ENCODE peak calls at places on chromosome 15, in ten cellular contexts. J is heart left ventricle; D is tibial artery; K is suprapubic skin; H is stomach; W is esophagus squamous epithelium; O is CD8-positive, alpha-beta T cell; N is cardiac muscle cell; S is CD4-positive, alpha-beta memory T cell; R is fibroblast of lung. A is an unnamed sample.

GRCh38 chr15:56242576-56243116 is 1.0 kb downstream of the RFX7 start:
- DNase-seq in J (no peak), N (no peak), D (no peak), W (no peak), H (no peak), S (peak; percentile 3), O (no peak), R (no peak), K (no peak), A (no peak)

GRCh38 chr15:43854801-43855200 is 28.0 kb downstream of the WDR76 start:
- DNase-seq in W (no peak), K (no peak), J (no peak), O (no peak), D (no peak), N (peak; percentile 54), R (no peak), S (no peak), H (no peak), A (no peak)

GRCh38 chr15:64515196-64515595 is 54.8 kb downstream of the ZNF609 start:
- DNase-seq in R (no peak), J (no peak), K (no peak), N (no peak), W (no peak), D (no peak), O (no peak), H (no peak), S (no peak), A (no peak)

GRCh38 chr15:57611938-57612337 is 20.2 kb downstream of the MYZAP start:
- DNase-seq in N (peak; percentile 19), H (peak; percentile 82), O (no peak), R (no peak), S (no peak), K (no peak), J (peak; percentile 67), D (no peak), W (no peak), A (peak; percentile 74)

GRCh38 chr15:52727825-52728224 is 48.6 kb upstream of the ATOSA start:
- DNase-seq in D (no peak), H (no peak), R (no peak), J (no peak), K (no peak), N (no peak), O (no peak), W (no peak), S (no peak), A (no peak)

GRCh38 chr15:67897646-67898045 is 57.8 kb upstream of the RNU6-1 start:
- DNase-seq in W (no peak), N (peak; percentile 51), K (no peak), R (no peak), D (no peak), J (no peak), O (no peak), S (no peak), H (no peak), A (no peak)

GRCh38 chr15:93974804-93975481 is 256.4 kb upstream of the MCTP2 start:
- DNase-seq in N (peak; percentile 31), J (no peak), H (no peak), S (no peak), O (no peak), D (no peak), K (no peak), R (peak; percentile 44), W (no peak), A (no peak)

GRCh38 chr15:65100427-65100826 is 14.6 kb downstream of the UBAP1L start:
- DNase-seq in K (peak; percentile 47), N (no peak), J (no peak), D (peak; percentile 65), R (no peak), W (no peak), H (no peak), O (no peak), S (no peak), A (no peak)

GRCh38 chr15:67783303-67783702 is 42.0 kb upstream of the SKOR1 start:
- DNase-seq in H (no peak), K (no peak), N (no peak), W (no peak), O (peak; percentile 35), D (no peak), R (no peak), J (no peak), S (peak; percentile 75), A (no peak)

GRCh38 chr15:56927816-56928215 is 9.4 kb downstream of the TCF12 start:
- DNase-seq in N (no peak), W (no peak), R (peak; percentile 36), J (no peak), K (no peak), D (no peak), S (no peak), O (no peak), H (no peak), A (no peak)

GRCh38 chr15:78103406-78104118 is 11.2 kb downstream of the SH2D7 start:
- DNase-seq in W (no peak), R (no peak), D (no peak), K (peak; percentile 61), N (no peak), J (no peak), S (peak; percentile 65), H (peak; percentile 41), O (peak; percentile 54), A (no peak)

GRCh38 chr15:41501191-41501917 is 7.7 kb downstream of the ITPKA start:
- DNase-seq in K (no peak), J (no peak), N (no peak), R (peak; percentile 37), H (no peak), S (no peak), O (no peak), W (no peak), D (no peak), A (no peak)
- H3K27me3 ChIP-seq in K (peaks cover 71% of the 10 kb centered on the region), J (peaks cover 71% of the 10 kb centered on the region), N (peaks cover 100% of the 10 kb centered on the region), R (peaks cover 8% of the 10 kb centered on the region), H (peaks cover 23% of the 10 kb centered on the region), S (peaks cover 9% of the 10 kb centered on the region), O (peaks cover 42% of the 10 kb centered on the region), W (peaks cover 21% of the 10 kb centered on the region), D (no peaks in the 10 kb centered on the region), A (peaks cover 8% of the 10 kb centered on the region)

GRCh38 chr15:86591994-86592746 is 512.5 kb downstream of the AGBL1 start:
- DNase-seq in R (no peak), K (no peak), W (no peak), H (no peak), O (no peak), N (no peak), S (no peak), D (peak; percentile 67), J (peak; percentile 71), A (no peak)

GRCh38 chr15:86591158-86591557 is 511.5 kb downstream of the AGBL1 start:
- DNase-seq in W (no peak), R (no peak), H (no peak), D (no peak), N (no peak), K (no peak), S (no peak), J (no peak), O (no peak), A (no peak)

GRCh38 chr15:86588413-86588812 is 508.7 kb downstream of the AGBL1 start:
- DNase-seq in O (no peak), W (no peak), D (no peak), N (no peak), S (no peak), J (no peak), R (peak; percentile 14), H (no peak), K (no peak), A (no peak)

GRCh38 chr15:86595741-86596140 is 516.1 kb downstream of the AGBL1 start:
- DNase-seq in J (no peak), W (no peak), S (no peak), K (no peak), N (no peak), R (peak; percentile 68), H (no peak), O (no peak), D (no peak), A (no peak)

GRCh38 chr15:86590461-86590860 is 510.8 kb downstream of the AGBL1 start:
- DNase-seq in J (no peak), D (no peak), H (no peak), K (no peak), O (no peak), S (no peak), N (no peak), R (no peak), W (no peak), A (no peak)
- H3K36me3 ChIP-seq in J (no peaks in the 10 kb centered on the region), D (no peaks in the 10 kb centered on the region), H (no peaks in the 10 kb centered on the region), K (no peaks in the 10 kb centered on the region), O (no peaks in the 10 kb centered on the region), S (no peaks in the 10 kb centered on the region), N (no peaks in the 10 kb centered on the region), R (no peaks in the 10 kb centered on the region), W (no peaks in the 10 kb centered on the region), A (no peaks in the 10 kb centered on the region)

DNA sequence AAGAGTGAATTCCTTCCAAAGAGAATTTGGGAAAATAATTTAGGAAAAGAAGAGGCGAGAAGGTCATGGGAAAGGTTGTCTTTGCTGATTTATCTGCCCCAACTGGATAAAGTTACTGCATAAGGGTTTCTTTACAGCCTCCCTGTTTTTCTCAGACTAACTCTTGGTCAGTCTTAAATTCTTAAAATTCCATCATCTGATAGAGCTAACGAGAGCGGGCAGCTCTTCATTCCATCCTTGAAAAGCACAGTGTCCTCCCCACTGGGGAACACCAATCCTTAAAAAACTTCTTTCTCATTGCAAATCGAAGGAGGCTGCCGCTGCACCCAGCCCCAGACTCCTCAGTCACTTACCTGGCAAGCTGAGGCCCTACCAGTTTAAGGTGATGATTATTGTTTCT is 107.2 kb downstream of the PGPEP1L start:
- DNase-seq in J (no peak), K (no peak), O (no peak), W (no peak), N (peak; percentile 79), R (peak; percentile 86), H (no peak), D (no peak), S (no peak), A (peak; percentile 52)
- H3K4me1 ChIP-seq in J (peaks cover 39% of the 10 kb centered on the region), K (peaks cover 73% of the 10 kb centered on the region), O (no peaks in the 10 kb centered on the region), W (peaks cover 29% of the 10 kb centered on the region), N (peaks cover 9% of the 10 kb centered on the region), R (peaks cover 26% of the 10 kb centered on the region), H (no peaks in the 10 kb centered on the region), D (no peaks in the 10 kb centered on the region), S (no peaks in the 10 kb centered on the region), A (peaks cover 42% of the 10 kb centered on the region)

GRCh38 chr15:74330861-74331408 is 36.5 kb downstream of the CYP11A1 start:
- DNase-seq in W (no peak), H (no peak), J (peak; percentile 4), S (no peak), K (no peak), D (no peak), R (no peak), N (no peak), O (no peak), A (no peak)
- H3K27me3 ChIP-seq in W (no peaks in the 10 kb centered on the region), H (no peaks in the 10 kb centered on the region), J (no peaks in the 10 kb centered on the region), S (no peaks in the 10 kb centered on the region), K (no peaks in the 10 kb centered on the region), D (no peaks in the 10 kb centered on the region), R (peaks cover 4% of the 10 kb centered on the region), N (no peaks in the 10 kb centered on the region), O (no peaks in the 10 kb centered on the region), A (no peaks in the 10 kb centered on the region)

GRCh38 chr15:76208084-76208785 is 103.0 kb downstream of the ETFA start:
- DNase-seq in D (no peak), R (no peak), H (peak; percentile 20), S (no peak), J (no peak), O (no peak), N (no peak), W (no peak), K (no peak), A (peak; percentile 48)
- H3K36me3 ChIP-seq in D (peaks cover 48% of the 10 kb centered on the region), R (peaks cover 2% of the 10 kb centered on the region), H (peaks cover 88% of the 10 kb centered on the region), S (peaks cover 15% of the 10 kb centered on the region), J (peaks cover 39% of the 10 kb centered on the region), O (peaks cover 5% of the 10 kb centered on the region), N (no peaks in the 10 kb centered on the region), W (peaks cover 88% of the 10 kb centered on the region), K (peaks cover 48% of the 10 kb centered on the region), A (peaks cover 42% of the 10 kb centered on the region)